ENCODE peak calls at places on chromosome 17, in ten cellular contexts. Y is heart left ventricle; Q is HuH-7.5; J is left lung; C is kidney glomerular epithelial cell; E is astrocyte of the spinal cord; P is substantia nigra; H is neural crest cell; M is Peyer's patch; T is stimulated activated CD4-positive, alpha-beta T cell treated with anti-CD3 and anti-CD28 coated beads, Interleukin-1b, Interleukin-23, amount 100 ng/mL, for 1 hour. L is an unnamed sample.
A peak's percentile ranks its signal among the peaks of the same experiment; 100 is the strongest.

GRCh38 chr17:68029512-68030215 is 5.9 kb upstream of the KPNA2 start:
- DNase-seq in P (no peak), J (no peak), Q (peak; percentile 56), H (no peak), E (no peak), Y (no peak), T (no peak), M (no peak), C (no peak), L (no peak)

GRCh38 chr17:80998388-80999223 is 7.0 kb downstream of the CHMP6 start:
- DNase-seq in P (no peak), J (no peak), C (no peak), H (no peak), T (no peak), E (no peak), M (no peak), Q (no peak), Y (no peak), L (no peak)

GRCh38 chr17:66661857-66662256 is 173.1 kb upstream of the CACNG5 start:
- DNase-seq in C (no peak), Q (no peak), P (no peak), Y (no peak), M (no peak), H (no peak), J (no peak), E (no peak), T (no peak), L (no peak)

GRCh38 chr17:1365445-1366039 is 34.5 kb downstream of the YWHAE start:
- DNase-seq in P (peak; percentile 38), E (peak; percentile 78), M (no peak), H (peak; percentile 35), T (peak; percentile 21), Q (peak; percentile 38), C (peak; percentile 79), J (peak; percentile 56), Y (no peak), L (peak; percentile 69)

GRCh38 chr17:21278304-21279197 is 6.0 kb upstream of the MAP2K3 start:
- DNase-seq in H (no peak), C (no peak), T (no peak), M (peak; percentile 82), J (peak; percentile 80), P (no peak), Q (no peak), E (no peak), Y (no peak), L (no peak)

GRCh38 chr17:7001562-7001961 is 5.7 kb downstream of the ALOX12 start:
- DNase-seq in E (peak; percentile 31), C (peak; percentile 8), M (no peak), T (no peak), Q (no peak), J (no peak), Y (no peak), P (no peak), H (peak; percentile 50), L (peak; percentile 71)

GRCh38 chr17:79993390-79994221 is 42.1 kb downstream of the TBC1D16 start:
- DNase-seq in C (no peak), M (peak; percentile 69), Q (peak; percentile 92), P (peak; percentile 31), E (peak; percentile 76), Y (peak; percentile 82), H (peak; percentile 38), J (peak; percentile 85), T (no peak), L (peak; percentile 93)

GRCh38 chr17:17204041-17204591 is 2.0 kb downstream of the PLD6 start:
- DNase-seq in C (no peak), Q (no peak), E (no peak), H (no peak), M (no peak), J (no peak), Y (no peak), P (peak; percentile 66), T (no peak), L (peak; percentile 76)

GRCh38 chr17:58387834-58388233 is 29.5 kb downstream of the RNF43 start:
- DNase-seq in P (no peak), T (no peak), J (no peak), C (no peak), Y (no peak), Q (no peak), M (peak; percentile 50), H (no peak), E (no peak), L (no peak)

GRCh38 chr17:35312790-35313711 is 60.4 kb downstream of the SLFN11 start:
- DNase-seq in Y (peak; percentile 68), C (peak; percentile 46), T (peak; percentile 69), M (peak; percentile 57), J (peak; percentile 51), H (peak; percentile 7), E (peak; percentile 71), Q (peak; percentile 39), P (peak; percentile 12), L (peak; percentile 37)

GRCh38 chr17:3687949-3688614 is 7.9 kb downstream of the P2RX5 start:
- DNase-seq in E (no peak), Q (no peak), J (no peak), P (no peak), H (no peak), Y (no peak), M (no peak), C (no peak), T (no peak), L (no peak)

GRCh38 chr17:6461792-6462524 is 17.7 kb downstream of the PIMREG start:
- DNase-seq in P (no peak), Y (no peak), T (no peak), Q (no peak), C (no peak), M (peak; percentile 7), E (no peak), H (no peak), J (no peak), L (no peak)

GRCh38 chr17:64698725-64699124 is 36.6 kb upstream of the SMURF2 start:
- DNase-seq in P (no peak), J (no peak), M (no peak), E (no peak), T (no peak), Y (no peak), C (no peak), Q (no peak), H (no peak), L (no peak)

GRCh38 chr17:57363998-57364645 is 107.8 kb downstream of the MSI2 start:
- DNase-seq in P (no peak), C (no peak), T (no peak), Q (no peak), H (no peak), J (no peak), E (peak; percentile 15), M (no peak), Y (no peak), L (no peak)

GRCh38 chr17:77885678-77886386 is 72.7 kb upstream of the TNRC6C start:
- DNase-seq in Y (no peak), J (no peak), Q (no peak), T (no peak), C (no peak), M (no peak), E (no peak), P (no peak), H (no peak), L (peak; percentile 5)

GRCh38 chr17:8702996-8703395 is 41.6 kb downstream of the CCDC42 start:
- DNase-seq in C (no peak), M (no peak), T (no peak), J (no peak), Q (no peak), E (no peak), Y (no peak), P (no peak), H (no peak), L (no peak)

GRCh38 chr17:3963214-3964201 is 729 bp downstream of the ATP2A3 start:
- DNase-seq in Q (no peak), M (peak; percentile 65), P (no peak), Y (no peak), E (no peak), C (no peak), T (no peak), J (peak; percentile 63), H (no peak), L (peak; percentile 70)

GRCh38 chr17:73118876-73119485 is 26.5 kb upstream of the SLC39A11 start:
- DNase-seq in C (no peak), T (no peak), E (no peak), H (no peak), M (no peak), Y (no peak), J (no peak), P (peak; percentile 34), Q (no peak), L (no peak)

GRCh38 chr17:41967141-41967920 is 736 bp downstream of the CNP start:
- DNase-seq in T (no peak), E (no peak), M (no peak), Q (peak; percentile 31), H (peak; percentile 42), Y (peak; percentile 69), C (no peak), J (peak; percentile 36), P (peak; percentile 89), L (peak; percentile 35)

GRCh38 chr17:35749560-35750412 is 3.3 kb downstream of the GAS2L2 start:
- DNase-seq in T (no peak), P (no peak), Y (no peak), H (no peak), E (no peak), C (no peak), J (no peak), Q (no peak), M (no peak), L (no peak)

GRCh38 chr17:48564200-48565023 is 13.7 kb downstream of the HOXB4 start:
- DNase-seq in E (no peak), Y (peak; percentile 68), J (no peak), P (no peak), T (no peak), H (no peak), Q (no peak), M (peak; percentile 47), C (no peak), L (no peak)

GRCh38 chr17:8975091-8975707 is 9.7 kb upstream of the PIK3R5 start:
- DNase-seq in P (no peak), C (no peak), M (no peak), E (no peak), Q (no peak), H (no peak), T (no peak), J (no peak), Y (no peak), L (no peak)